ENCODE peak calls at places on chromosome 17, in five cellular contexts. V, I, O, P and B are unnamed samples.

GRCh38 chr17:57121308-57122042 is 36.4 kb downstream of the AKAP1 start:
- DNase-seq in I (no peak), P (peak; percentile 62), V (no peak), O (peak; percentile 60), B (peak; percentile 73)

GRCh38 chr17:66373944-66374817 is 71.8 kb downstream of the PRKCA start:
- DNase-seq in V (no peak), P (no peak), O (no peak), I (no peak), B (no peak)

GRCh38 chr17:66135896-66136295 is 56.0 kb downstream of the CEP112 start:
- DNase-seq in V (no peak), I (no peak), P (no peak), O (no peak), B (peak; percentile 50)

GRCh38 chr17:17509601-17510425 is 13.6 kb upstream of the RASD1 start:
- DNase-seq in O (no peak), I (no peak), P (no peak), V (no peak), B (no peak)

GRCh38 chr17:51044964-51045363 is 75.7 kb downstream of the SPAG9 start:
- DNase-seq in V (no peak), P (no peak), O (no peak), I (no peak), B (no peak)

GRCh38 chr17:82944990-82945389 is 105.2 kb upstream of the ZNF750 start:
- DNase-seq in V (no peak), O (peak; percentile 9), I (no peak), P (no peak), B (no peak)

GRCh38 chr17:22703204-22703603 is 1010.9 kb downstream of the KCNJ18 start:
- DNase-seq in O (peak; percentile 24), I (no peak), P (no peak), V (no peak), B (no peak)

GRCh38 chr17:42682400-42683384 is at the start of gene CNTNAP1:
- DNase-seq in O (peak; percentile 88), I (peak; percentile 22), V (peak; percentile 93), P (peak; percentile 93), B (peak; percentile 89)

GRCh38 chr17:39631403-39631802 is 4.7 kb downstream of the PPP1R1B start:
- DNase-seq in V (no peak), I (no peak), O (no peak), P (no peak), B (no peak)

GRCh38 chr17:48307814-48308411 is 122.1 kb downstream of the SKAP1 start:
- DNase-seq in P (peak; percentile 11), O (peak; percentile 71), I (peak; percentile 6), V (peak; percentile 86), B (peak; percentile 63)

GRCh38 chr17:67359960-67360817 is 6.2 kb downstream of the PSMD12 start:
- DNase-seq in O (peak; percentile 36), P (no peak), I (peak; percentile 15), V (no peak), B (no peak)

GRCh38 chr17:61054430-61054829 is 345.2 kb upstream of the TBX2 start:
- DNase-seq in V (no peak), O (no peak), I (no peak), P (no peak), B (no peak)

GRCh38 chr17:73998246-73999220 is 204.9 kb upstream of the RPL38 start:
- DNase-seq in V (no peak), P (peak; percentile 9), O (peak; percentile 34), I (no peak), B (peak; percentile 64)

GRCh38 chr17:46115687-46116086 is 77.5 kb downstream of the KANSL1 start:
- DNase-seq in P (peak; percentile 57), I (no peak), V (no peak), O (no peak), B (no peak)

GRCh38 chr17:82414548-82415281 is 3.4 kb upstream of the HEXD start:
- DNase-seq in I (no peak), O (peak; percentile 80), P (peak; percentile 88), V (peak; percentile 93), B (peak; percentile 90)

GRCh38 chr17:1273492-1274242 is 3.4 kb downstream of the BHLHA9 start:
- DNase-seq in V (no peak), P (no peak), I (no peak), O (no peak), B (no peak)

GRCh38 chr17:6069611-6070279 is 434 bp upstream of the WSCD1 start:
- DNase-seq in P (no peak), I (no peak), V (no peak), O (peak; percentile 6), B (no peak)

GRCh38 chr17:14121952-14122351 is 52.6 kb downstream of the COX10 start:
- DNase-seq in O (no peak), P (no peak), V (no peak), I (no peak), B (no peak)

GRCh38 chr17:41907633-41908539 is 10.9 kb downstream of the ACLY start:
- DNase-seq in P (no peak), V (no peak), I (no peak), O (peak; percentile 99), B (no peak)